ENCODE peak calls at places on chromosomes 11 and 22, in ten cellular contexts. One of them, this sample, is unnamed.
A peak's percentile ranks its signal among the peaks of the same experiment; 100 is the strongest.

GRCh38 chr11:77854838-77855237 is 33.9 kb downstream of the AAMDC start:
- DNase-seq in heart left ventricle: no peak
- DNase-seq in ELR: no peak
- DNase-seq in dorsolateral prefrontal cortex: no peak
- DNase-seq in WTC11: no peak
- DNase-seq in IMR-90: no peak
- DNase-seq in amygdala: no peak
- DNase-seq in lower leg skin: no peak
- DNase-seq in nucleus accumbens: no peak
- DNase-seq in HL-60: no peak
- DNase-seq in this sample: no peak

GRCh38 chr11:61488651-61489291 is 19.8 kb upstream of the LRRC10B start:
- DNase-seq in HL-60: no peak
- DNase-seq in WTC11: peak; percentile 76
- DNase-seq in IMR-90: no peak
- DNase-seq in ELR: no peak
- DNase-seq in lower leg skin: no peak
- DNase-seq in heart left ventricle: peak; percentile 77
- DNase-seq in dorsolateral prefrontal cortex: no peak
- DNase-seq in amygdala: no peak
- DNase-seq in nucleus accumbens: no peak
- DNase-seq in this sample: no peak

GRCh38 chr22:49011769-49012598 is 815.7 kb downstream of the BRD1 start:
- DNase-seq in nucleus accumbens: no peak
- DNase-seq in heart left ventricle: no peak
- DNase-seq in WTC11: no peak
- DNase-seq in lower leg skin: peak; percentile 57
- DNase-seq in ELR: no peak
- DNase-seq in amygdala: no peak
- DNase-seq in IMR-90: no peak
- DNase-seq in dorsolateral prefrontal cortex: no peak
- DNase-seq in HL-60: no peak
- DNase-seq in this sample: no peak

GRCh38 chr11:62419560-62420342 is 918 bp downstream of the SCGB1A1 start:
- DNase-seq in lower leg skin: no peak
- DNase-seq in HL-60: no peak
- DNase-seq in dorsolateral prefrontal cortex: no peak
- DNase-seq in IMR-90: peak; percentile 15
- DNase-seq in nucleus accumbens: no peak
- DNase-seq in WTC11: no peak
- DNase-seq in amygdala: no peak
- DNase-seq in ELR: no peak
- DNase-seq in heart left ventricle: no peak
- DNase-seq in this sample: no peak

GRCh38 chr11:7351228-7351627 is 99.5 kb downstream of the SYT9 start:
- DNase-seq in IMR-90: no peak
- DNase-seq in dorsolateral prefrontal cortex: no peak
- DNase-seq in lower leg skin: no peak
- DNase-seq in amygdala: no peak
- DNase-seq in ELR: no peak
- DNase-seq in heart left ventricle: no peak
- DNase-seq in WTC11: no peak
- DNase-seq in HL-60: no peak
- DNase-seq in nucleus accumbens: no peak
- DNase-seq in this sample: no peak

GRCh38 chr11:45655347-45655756 is 10.1 kb downstream of the CHST1 start:
- DNase-seq in nucleus accumbens: peak; percentile 54
- DNase-seq in HL-60: peak; percentile 52
- DNase-seq in heart left ventricle: peak; percentile 76
- DNase-seq in dorsolateral prefrontal cortex: peak; percentile 86
- DNase-seq in ELR: peak; percentile 69
- DNase-seq in WTC11: peak; percentile 93
- DNase-seq in IMR-90: peak; percentile 51
- DNase-seq in lower leg skin: peak; percentile 94
- DNase-seq in amygdala: peak; percentile 75
- DNase-seq in this sample: peak; percentile 23

GRCh38 chr11:117809236-117810055 is 12.4 kb upstream of the DSCAML1 start:
- DNase-seq in nucleus accumbens: peak; percentile 64
- DNase-seq in heart left ventricle: peak; percentile 72
- DNase-seq in lower leg skin: no peak
- DNase-seq in HL-60: peak; percentile 78
- DNase-seq in amygdala: peak; percentile 75
- DNase-seq in IMR-90: peak; percentile 8
- DNase-seq in dorsolateral prefrontal cortex: peak; percentile 93
- DNase-seq in ELR: peak; percentile 52
- DNase-seq in WTC11: peak; percentile 74
- DNase-seq in this sample: no peak

GRCh38 chr11:119778391-119779194 is 49.6 kb upstream of the NECTIN1 start:
- DNase-seq in HL-60: no peak
- DNase-seq in dorsolateral prefrontal cortex: no peak
- DNase-seq in IMR-90: no peak
- DNase-seq in lower leg skin: no peak
- DNase-seq in heart left ventricle: no peak
- DNase-seq in ELR: no peak
- DNase-seq in WTC11: no peak
- DNase-seq in amygdala: no peak
- DNase-seq in nucleus accumbens: no peak
- DNase-seq in this sample: no peak

GRCh38 chr11:74123008-74123448 is 47.8 kb downstream of the C2CD3 start:
- DNase-seq in HL-60: no peak
- DNase-seq in heart left ventricle: no peak
- DNase-seq in amygdala: no peak
- DNase-seq in ELR: no peak
- DNase-seq in dorsolateral prefrontal cortex: no peak
- DNase-seq in IMR-90: peak; percentile 35
- DNase-seq in WTC11: no peak
- DNase-seq in lower leg skin: no peak
- DNase-seq in nucleus accumbens: no peak
- DNase-seq in this sample: peak; percentile 26

GRCh38 chr11:13216019-13217006 is 61.3 kb upstream of the BMAL1 start:
- DNase-seq in dorsolateral prefrontal cortex: no peak
- DNase-seq in amygdala: no peak
- DNase-seq in heart left ventricle: no peak
- DNase-seq in ELR: peak; percentile 98
- DNase-seq in HL-60: no peak
- DNase-seq in nucleus accumbens: no peak
- DNase-seq in lower leg skin: no peak
- DNase-seq in IMR-90: peak; percentile 98
- DNase-seq in WTC11: peak; percentile 19
- DNase-seq in this sample: peak; percentile 98

GRCh38 chr11:7605544-7605943 is 67.8 kb downstream of the CYB5R2 start:
- DNase-seq in nucleus accumbens: no peak
- DNase-seq in amygdala: no peak
- DNase-seq in WTC11: no peak
- DNase-seq in heart left ventricle: no peak
- DNase-seq in dorsolateral prefrontal cortex: no peak
- DNase-seq in ELR: peak; percentile 15
- DNase-seq in lower leg skin: no peak
- DNase-seq in IMR-90: peak; percentile 62
- DNase-seq in HL-60: no peak
- DNase-seq in this sample: peak; percentile 76

GRCh38 chr11:116384407-116384806 is 388.4 kb downstream of the BUD13 start:
- DNase-seq in heart left ventricle: no peak
- DNase-seq in nucleus accumbens: no peak
- DNase-seq in WTC11: no peak
- DNase-seq in IMR-90: no peak
- DNase-seq in HL-60: no peak
- DNase-seq in dorsolateral prefrontal cortex: no peak
- DNase-seq in lower leg skin: no peak
- DNase-seq in amygdala: no peak
- DNase-seq in ELR: no peak
- DNase-seq in this sample: no peak

GRCh38 chr11:124725719-124726105 is 14.0 kb upstream of the NRGN start:
- DNase-seq in ELR: peak; percentile 75
- DNase-seq in dorsolateral prefrontal cortex: peak; percentile 57
- DNase-seq in nucleus accumbens: no peak
- DNase-seq in heart left ventricle: no peak
- DNase-seq in lower leg skin: no peak
- DNase-seq in HL-60: peak; percentile 20
- DNase-seq in WTC11: no peak
- DNase-seq in IMR-90: peak; percentile 77
- DNase-seq in amygdala: no peak
- DNase-seq in this sample: peak; percentile 35

GRCh38 chr11:120815260-120816100 is 208.4 kb upstream of the TBCEL start:
- DNase-seq in IMR-90: no peak
- DNase-seq in heart left ventricle: no peak
- DNase-seq in WTC11: peak; percentile 32
- DNase-seq in dorsolateral prefrontal cortex: no peak
- DNase-seq in lower leg skin: no peak
- DNase-seq in ELR: no peak
- DNase-seq in nucleus accumbens: no peak
- DNase-seq in amygdala: no peak
- DNase-seq in HL-60: no peak
- DNase-seq in this sample: no peak

GRCh38 chr22:36486619-36487384 is 5.4 kb upstream of the TXN2 start:
- DNase-seq in amygdala: no peak
- DNase-seq in WTC11: peak; percentile 77
- DNase-seq in lower leg skin: no peak
- DNase-seq in dorsolateral prefrontal cortex: no peak
- DNase-seq in nucleus accumbens: no peak
- DNase-seq in ELR: peak; percentile 78
- DNase-seq in IMR-90: peak; percentile 68
- DNase-seq in HL-60: peak; percentile 53
- DNase-seq in heart left ventricle: no peak
- DNase-seq in this sample: no peak

GRCh38 chr11:92314499-92314898 is 89.9 kb downstream of the FAT3 start:
- DNase-seq in ELR: no peak
- DNase-seq in heart left ventricle: no peak
- DNase-seq in amygdala: no peak
- DNase-seq in lower leg skin: no peak
- DNase-seq in HL-60: no peak
- DNase-seq in IMR-90: no peak
- DNase-seq in WTC11: no peak
- DNase-seq in dorsolateral prefrontal cortex: no peak
- DNase-seq in nucleus accumbens: no peak
- DNase-seq in this sample: no peak

GRCh38 chr11:75314771-75315438 is 36.6 kb downstream of the ARRB1 start:
- DNase-seq in WTC11: no peak
- DNase-seq in ELR: no peak
- DNase-seq in HL-60: no peak
- DNase-seq in amygdala: no peak
- DNase-seq in dorsolateral prefrontal cortex: no peak
- DNase-seq in nucleus accumbens: no peak
- DNase-seq in lower leg skin: no peak
- DNase-seq in IMR-90: no peak
- DNase-seq in heart left ventricle: no peak
- DNase-seq in this sample: no peak

GRCh38 chr22:31556627-31557203 is 60.4 kb downstream of the SFI1 start:
- DNase-seq in IMR-90: peak; percentile 46
- DNase-seq in amygdala: no peak
- DNase-seq in WTC11: no peak
- DNase-seq in HL-60: peak; percentile 36
- DNase-seq in lower leg skin: no peak
- DNase-seq in nucleus accumbens: no peak
- DNase-seq in ELR: peak; percentile 64
- DNase-seq in dorsolateral prefrontal cortex: no peak
- DNase-seq in heart left ventricle: no peak
- DNase-seq in this sample: no peak

This sample was measured in astrocyte.